ENCODE peak calls at places on chromosomes 4 and X, in five cellular contexts. One of them, this sample, is unnamed. For H3K4me1, the result is how much of the 10 kb centered on the place peaks cover.

GRCh38 chrX:120281761-120282160 is 29.5 kb downstream of the TMEM255A start:
- DNase-seq in aorta: no peak
- DNase-seq in cardiac muscle cell: no peak
- DNase-seq in tibial artery: no peak
- DNase-seq in A549: no peak
- DNase-seq in this sample: no peak

GRCh38 chr4:133154725-133155124 is 5.6 kb downstream of the PCDH10 start:
- DNase-seq in tibial artery: no peak
- DNase-seq in cardiac muscle cell: peak
- DNase-seq in aorta: no peak
- DNase-seq in A549: peak
- DNase-seq in this sample: peak

GRCh38 chr4:1043658-1044468 is 32.4 kb downstream of the FGFRL1 start:
- DNase-seq in cardiac muscle cell: peak
- DNase-seq in A549: peak
- DNase-seq in aorta: peak
- DNase-seq in tibial artery: peak
- DNase-seq in this sample: peak

GRCh38 chr4:37847311-37847710 is 20.8 kb downstream of the PGM2 start:
- DNase-seq in A549: no peak
- DNase-seq in tibial artery: no peak
- DNase-seq in cardiac muscle cell: no peak
- DNase-seq in aorta: no peak
- DNase-seq in this sample: no peak

GRCh38 chr4:88659061-88659889 is 38.4 kb downstream of the NAP1L5 start:
- DNase-seq in cardiac muscle cell: peak
- DNase-seq in A549: peak
- DNase-seq in aorta: no peak
- DNase-seq in tibial artery: peak
- DNase-seq in this sample: peak

GRCh38 chrX:119990995-119991787 is 47.6 kb upstream of the NKAP start:
- DNase-seq in cardiac muscle cell: no peak
- DNase-seq in A549: no peak
- DNase-seq in tibial artery: no peak
- DNase-seq in aorta: peak
- DNase-seq in this sample: peak

GRCh38 chr4:189832528-189832927 is 108.1 kb upstream of the FRG1 start:
- DNase-seq in aorta: no peak
- DNase-seq in tibial artery: no peak
- DNase-seq in cardiac muscle cell: no peak
- DNase-seq in A549: no peak
- DNase-seq in this sample: no peak

GRCh38 chrX:21963226-21963625 is 22.7 kb downstream of the SMS start:
- DNase-seq in tibial artery: no peak
- DNase-seq in A549: no peak
- DNase-seq in cardiac muscle cell: no peak
- DNase-seq in aorta: no peak
- DNase-seq in this sample: no peak

GRCh38 chrX:17692709-17693346 is 44.5 kb upstream of the SCML1 start:
- DNase-seq in tibial artery: no peak
- DNase-seq in cardiac muscle cell: peak
- DNase-seq in aorta: no peak
- DNase-seq in A549: no peak
- DNase-seq in this sample: peak

GRCh38 chr4:42515156-42515884 is 118.0 kb downstream of the SHISA3 start:
- DNase-seq in aorta: no peak
- DNase-seq in A549: no peak
- DNase-seq in tibial artery: no peak
- DNase-seq in cardiac muscle cell: peak
- DNase-seq in this sample: no peak

GRCh38 chr4:54213001-54213400 is 16.1 kb upstream of the PDGFRA start:
- DNase-seq in tibial artery: no peak
- DNase-seq in A549: no peak
- DNase-seq in aorta: no peak
- DNase-seq in cardiac muscle cell: peak
- DNase-seq in this sample: no peak

GRCh38 chrX:119757646-119757978 is 776 bp upstream of the SOWAHD start:
- DNase-seq in tibial artery: no peak
- DNase-seq in aorta: no peak
- DNase-seq in cardiac muscle cell: no peak
- DNase-seq in A549: no peak
- DNase-seq in this sample: no peak

GRCh38 chr4:181684310-181684709 is 558.9 kb upstream of the TENM3 start:
- DNase-seq in tibial artery: no peak
- DNase-seq in cardiac muscle cell: peak
- DNase-seq in aorta: no peak
- DNase-seq in A549: no peak
- DNase-seq in this sample: no peak

GRCh38 chrX:18377802-18378201 is 23.3 kb upstream of the SCML2 start:
- DNase-seq in tibial artery: no peak
- DNase-seq in cardiac muscle cell: peak
- DNase-seq in A549: peak
- DNase-seq in aorta: no peak
- DNase-seq in this sample: peak

GRCh38 chr4:34261799-34262314 is 1982.5 kb downstream of the ARAP2 start:
- DNase-seq in tibial artery: no peak
- DNase-seq in cardiac muscle cell: no peak
- DNase-seq in A549: no peak
- DNase-seq in aorta: no peak
- DNase-seq in this sample: peak

GRCh38 chrX:139850968-139851367 is 81.9 kb downstream of the ATP11C start:
- DNase-seq in aorta: no peak
- DNase-seq in cardiac muscle cell: no peak
- DNase-seq in tibial artery: no peak
- DNase-seq in A549: no peak
- DNase-seq in this sample: no peak

GRCh38 chr4:100497729-100498250 is 20.0 kb downstream of the EMCN start:
- DNase-seq in aorta: no peak
- DNase-seq in cardiac muscle cell: no peak
- DNase-seq in tibial artery: no peak
- DNase-seq in A549: no peak
- DNase-seq in this sample: no peak

DNA sequence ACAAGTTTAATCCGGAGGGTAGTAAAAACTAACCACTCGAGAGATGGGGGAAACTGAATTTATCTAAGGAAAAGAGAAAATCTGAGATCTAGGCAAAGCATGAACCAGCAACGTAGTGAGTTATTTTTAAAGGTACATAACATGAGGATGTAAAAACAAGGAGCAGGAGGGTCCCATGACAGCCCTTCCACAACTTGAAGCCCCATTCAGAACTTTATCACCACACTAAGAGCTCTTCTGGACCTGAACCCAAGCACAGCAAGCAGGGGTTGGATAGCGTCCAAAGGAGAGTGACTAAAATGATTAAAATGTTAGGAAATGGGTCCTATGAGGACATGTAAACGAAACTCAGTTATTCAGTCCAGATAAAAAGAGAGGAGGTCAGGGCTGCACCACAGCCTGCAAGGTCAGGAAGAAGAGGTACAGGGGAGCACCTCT is 16.2 kb downstream of the SH3RF1 start:
- DNase-seq in cardiac muscle cell: peak
- DNase-seq in A549: peak
- DNase-seq in aorta: no peak
- DNase-seq in tibial artery: no peak
- DNase-seq in this sample: no peak
- H3K4me1 ChIP-seq in cardiac muscle cell: under half
- H3K4me1 ChIP-seq in A549: half or more
- H3K4me1 ChIP-seq in aorta: under half
- H3K4me1 ChIP-seq in tibial artery: half or more
- H3K4me1 ChIP-seq in this sample: under half

DNA sequence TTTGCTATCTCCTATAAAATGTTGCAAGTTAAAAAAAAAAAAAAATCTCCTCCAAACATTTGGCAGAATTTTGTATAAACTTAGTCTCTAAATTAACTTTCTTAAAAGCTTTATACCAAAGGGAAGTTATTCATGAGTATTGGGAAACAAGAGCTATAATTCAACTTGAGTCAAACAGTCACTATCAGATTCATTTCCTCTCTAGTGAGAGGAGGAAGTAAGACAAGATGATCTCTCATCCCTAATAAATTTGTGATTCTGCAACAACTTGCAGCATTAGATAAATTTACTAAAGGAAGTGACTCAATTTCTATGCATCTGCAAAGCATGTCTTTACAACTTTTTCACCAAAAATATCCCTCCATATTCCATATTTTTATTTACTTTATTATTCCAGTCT is 135.4 kb upstream of the GNPDA2 start:
- DNase-seq in aorta: no peak
- DNase-seq in tibial artery: no peak
- DNase-seq in A549: no peak
- DNase-seq in cardiac muscle cell: peak
- DNase-seq in this sample: no peak
- H3K27ac ChIP-seq in aorta: no peak
- H3K27ac ChIP-seq in tibial artery: no peak
- H3K27ac ChIP-seq in A549: no peak
- H3K27ac ChIP-seq in cardiac muscle cell: no peak
- H3K27ac ChIP-seq in this sample: no peak

GRCh38 chr4:10100734-10101216 is 15.8 kb downstream of the WDR1 start:
- DNase-seq in tibial artery: peak
- DNase-seq in aorta: no peak
- DNase-seq in cardiac muscle cell: no peak
- DNase-seq in A549: no peak
- DNase-seq in this sample: no peak

GRCh38 chr4:10101559-10102192 is 14.9 kb downstream of the WDR1 start:
- DNase-seq in aorta: no peak
- DNase-seq in A549: no peak
- DNase-seq in cardiac muscle cell: no peak
- DNase-seq in tibial artery: no peak
- DNase-seq in this sample: no peak

GRCh38 chr4:10097906-10098769 is 18.5 kb downstream of the WDR1 start:
- DNase-seq in A549: no peak
- DNase-seq in tibial artery: no peak
- DNase-seq in cardiac muscle cell: no peak
- DNase-seq in aorta: no peak
- DNase-seq in this sample: no peak

GRCh38 chr4:10098770-10099139 is 17.8 kb downstream of the WDR1 start:
- DNase-seq in aorta: no peak
- DNase-seq in A549: no peak
- DNase-seq in tibial artery: no peak
- DNase-seq in cardiac muscle cell: peak
- DNase-seq in this sample: no peak

GRCh38 chr4:10099521-10100325 is 16.9 kb downstream of the WDR1 start:
- DNase-seq in aorta: no peak
- DNase-seq in tibial artery: no peak
- DNase-seq in cardiac muscle cell: no peak
- DNase-seq in A549: no peak
- DNase-seq in this sample: peak
- H3K4me1 ChIP-seq in aorta: under half
- H3K4me1 ChIP-seq in tibial artery: half or more
- H3K4me1 ChIP-seq in cardiac muscle cell: half or more
- H3K4me1 ChIP-seq in A549: under half
- H3K4me1 ChIP-seq in this sample: under half

GRCh38 chr4:15400276-15400675 is 27.6 kb upstream of the C1QTNF7 start:
- DNase-seq in aorta: no peak
- DNase-seq in cardiac muscle cell: no peak
- DNase-seq in A549: no peak
- DNase-seq in tibial artery: no peak
- DNase-seq in this sample: no peak
- H3K27ac ChIP-seq in aorta: peak
- H3K27ac ChIP-seq in cardiac muscle cell: no peak
- H3K27ac ChIP-seq in A549: no peak
- H3K27ac ChIP-seq in tibial artery: peak
- H3K27ac ChIP-seq in this sample: no peak

DNA sequence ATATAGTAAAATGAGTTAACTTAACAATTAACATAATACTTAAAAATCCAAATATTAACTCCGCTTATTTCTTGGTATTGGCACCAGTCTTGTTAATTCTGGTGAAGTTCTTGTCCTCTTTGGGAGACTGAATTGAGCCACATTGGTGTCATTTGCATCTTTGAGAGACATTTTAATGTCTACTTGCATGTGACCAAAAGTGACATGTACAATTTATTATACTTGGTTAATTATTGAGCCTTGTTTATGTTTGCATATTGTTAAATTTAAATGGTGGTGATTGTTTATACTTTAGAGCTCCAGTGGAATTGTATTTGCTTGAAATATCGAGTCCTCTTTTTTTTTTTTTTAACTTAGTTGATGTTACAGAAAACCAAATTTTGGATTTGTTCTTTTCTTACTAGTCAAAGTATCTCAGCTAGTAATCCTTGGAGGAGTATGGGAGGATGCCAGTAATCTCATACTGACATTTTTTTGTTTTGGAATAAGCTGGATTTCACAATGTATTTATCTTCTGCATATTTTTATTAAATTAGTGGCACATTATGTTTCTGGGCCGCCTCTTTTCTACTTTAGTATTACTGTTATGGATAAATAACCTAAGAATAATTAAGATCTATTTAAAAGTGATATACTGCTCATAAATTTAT is 3.9 kb downstream of the SPCS3 start:
- DNase-seq in cardiac muscle cell: peak
- DNase-seq in A549: no peak
- DNase-seq in aorta: no peak
- DNase-seq in tibial artery: no peak
- DNase-seq in this sample: no peak
- H3K4me1 ChIP-seq in cardiac muscle cell: under half
- H3K4me1 ChIP-seq in A549: under half
- H3K4me1 ChIP-seq in aorta: under half
- H3K4me1 ChIP-seq in tibial artery: half or more
- H3K4me1 ChIP-seq in this sample: under half

GRCh38 chr4:119667802-119668201 is 39.2 kb upstream of the PDE5A start:
- DNase-seq in aorta: no peak
- DNase-seq in A549: no peak
- DNase-seq in tibial artery: no peak
- DNase-seq in cardiac muscle cell: no peak
- DNase-seq in this sample: no peak
- H3K27ac ChIP-seq in aorta: no peak
- H3K27ac ChIP-seq in A549: no peak
- H3K27ac ChIP-seq in tibial artery: no peak
- H3K27ac ChIP-seq in cardiac muscle cell: no peak
- H3K27ac ChIP-seq in this sample: no peak

GRCh38 chrX:44915361-44915868 is 42.4 kb downstream of the KDM6A start:
- DNase-seq in aorta: no peak
- DNase-seq in tibial artery: no peak
- DNase-seq in A549: no peak
- DNase-seq in cardiac muscle cell: peak
- DNase-seq in this sample: no peak

GRCh38 chrX:44914532-44915198 is 41.7 kb downstream of the KDM6A start:
- DNase-seq in aorta: no peak
- DNase-seq in A549: no peak
- DNase-seq in tibial artery: no peak
- DNase-seq in cardiac muscle cell: peak
- DNase-seq in this sample: no peak

GRCh38 chrX:44918722-44919121 is 45.7 kb downstream of the KDM6A start:
- DNase-seq in tibial artery: no peak
- DNase-seq in cardiac muscle cell: no peak
- DNase-seq in aorta: no peak
- DNase-seq in A549: no peak
- DNase-seq in this sample: no peak

GRCh38 chrX:44908838-44909237 is 35.9 kb downstream of the KDM6A start:
- DNase-seq in A549: no peak
- DNase-seq in cardiac muscle cell: no peak
- DNase-seq in tibial artery: no peak
- DNase-seq in aorta: no peak
- DNase-seq in this sample: no peak

GRCh38 chrX:44913656-44914531 is 40.9 kb downstream of the KDM6A start:
- DNase-seq in aorta: no peak
- DNase-seq in A549: no peak
- DNase-seq in tibial artery: no peak
- DNase-seq in cardiac muscle cell: no peak
- DNase-seq in this sample: no peak
- H3K4me1 ChIP-seq in aorta: under half
- H3K4me1 ChIP-seq in A549: half or more
- H3K4me1 ChIP-seq in tibial artery: under half
- H3K4me1 ChIP-seq in cardiac muscle cell: under half
- H3K4me1 ChIP-seq in this sample: under half

This sample was measured in neural progenitor cell.